ENCODE peak calls at places on chromosomes 4 and X, in five cellular contexts. One of them, this sample, is unnamed.
A peak's percentile ranks its signal among the peaks of the same experiment; 100 is the strongest.

GRCh38 chrX:110338850-110339373 is 19.7 kb upstream of the RTL9 start:
- DNase-seq in breast epithelium: no peak
- DNase-seq in body of pancreas: no peak
- DNase-seq in suprapubic skin: no peak
- DNase-seq in lower leg skin: no peak
- DNase-seq in this sample: no peak

GRCh38 chr4:175109933-175110332 is 191.8 kb downstream of the ADAM29 start:
- DNase-seq in breast epithelium: no peak
- DNase-seq in body of pancreas: peak; percentile 16
- DNase-seq in suprapubic skin: no peak
- DNase-seq in lower leg skin: no peak
- DNase-seq in this sample: no peak

GRCh38 chr4:174210952-174211490 is 72.4 kb downstream of the FBXO8 start:
- DNase-seq in breast epithelium: no peak
- DNase-seq in body of pancreas: no peak
- DNase-seq in suprapubic skin: no peak
- DNase-seq in lower leg skin: no peak
- DNase-seq in this sample: no peak

GRCh38 chr4:151788021-151788420 is 27.2 kb upstream of the GATB start:
- DNase-seq in breast epithelium: no peak
- DNase-seq in body of pancreas: no peak
- DNase-seq in suprapubic skin: no peak
- DNase-seq in lower leg skin: no peak
- DNase-seq in this sample: no peak

GRCh38 chrX:16444353-16444752 is 205.6 kb upstream of the S100G start:
- DNase-seq in breast epithelium: no peak
- DNase-seq in body of pancreas: no peak
- DNase-seq in suprapubic skin: no peak
- DNase-seq in lower leg skin: no peak
- DNase-seq in this sample: no peak

GRCh38 chrX:21683910-21684309 is 25.8 kb upstream of the KLHL34 start:
- DNase-seq in breast epithelium: no peak
- DNase-seq in body of pancreas: no peak
- DNase-seq in suprapubic skin: no peak
- DNase-seq in lower leg skin: no peak
- DNase-seq in this sample: no peak

GRCh38 chr4:181443003-181443402 is 800.2 kb upstream of the TENM3 start:
- DNase-seq in breast epithelium: no peak
- DNase-seq in body of pancreas: no peak
- DNase-seq in suprapubic skin: no peak
- DNase-seq in lower leg skin: no peak
- DNase-seq in this sample: no peak

GRCh38 chr4:55545133-55545532 is 1.6 kb downstream of the CLOCK start:
- DNase-seq in breast epithelium: no peak
- DNase-seq in body of pancreas: no peak
- DNase-seq in suprapubic skin: no peak
- DNase-seq in lower leg skin: no peak
- DNase-seq in this sample: no peak

GRCh38 chr4:53100801-53101581 is 238.9 kb downstream of the RASL11B start:
- DNase-seq in breast epithelium: no peak
- DNase-seq in body of pancreas: no peak
- DNase-seq in suprapubic skin: no peak
- DNase-seq in lower leg skin: no peak
- DNase-seq in this sample: no peak

GRCh38 chr4:39390603-39391002 is 16.1 kb upstream of the KLB start:
- DNase-seq in breast epithelium: no peak
- DNase-seq in body of pancreas: no peak
- DNase-seq in suprapubic skin: no peak
- DNase-seq in lower leg skin: no peak
- DNase-seq in this sample: no peak

GRCh38 chr4:113116414-113117345 is 67.2 kb downstream of the ANK2 start:
- DNase-seq in breast epithelium: no peak
- DNase-seq in body of pancreas: no peak
- DNase-seq in suprapubic skin: no peak
- DNase-seq in lower leg skin: no peak
- DNase-seq in this sample: no peak

GRCh38 chr4:85681194-85681803 is 206.3 kb downstream of the ARHGAP24 start:
- DNase-seq in breast epithelium: no peak
- DNase-seq in body of pancreas: no peak
- DNase-seq in suprapubic skin: no peak
- DNase-seq in lower leg skin: peak; percentile 73
- DNase-seq in this sample: no peak

GRCh38 chr4:64230709-64231310 is 178.4 kb downstream of the TECRL start:
- DNase-seq in breast epithelium: no peak
- DNase-seq in body of pancreas: no peak
- DNase-seq in suprapubic skin: no peak
- DNase-seq in lower leg skin: no peak
- DNase-seq in this sample: no peak

GRCh38 chr4:80897537-80898303 is 132.8 kb upstream of the BMP3 start:
- DNase-seq in breast epithelium: no peak
- DNase-seq in body of pancreas: no peak
- DNase-seq in suprapubic skin: no peak
- DNase-seq in lower leg skin: no peak
- DNase-seq in this sample: no peak

GRCh38 chr4:39036172-39036571 is 4.0 kb upstream of the TMEM156 start:
- DNase-seq in breast epithelium: no peak
- DNase-seq in body of pancreas: no peak
- DNase-seq in suprapubic skin: no peak
- DNase-seq in lower leg skin: no peak
- DNase-seq in this sample: no peak

GRCh38 chrX:21168401-21169160 is 205.6 kb upstream of the CNKSR2 start:
- DNase-seq in breast epithelium: no peak
- DNase-seq in body of pancreas: no peak
- DNase-seq in suprapubic skin: no peak
- DNase-seq in lower leg skin: no peak
- DNase-seq in this sample: no peak

GRCh38 chrX:8820910-8821527 is 19.8 kb upstream of the FAM9A start:
- DNase-seq in breast epithelium: no peak
- DNase-seq in body of pancreas: no peak
- DNase-seq in suprapubic skin: no peak
- DNase-seq in lower leg skin: no peak
- DNase-seq in this sample: no peak

GRCh38 chr4:113212613-113213012 is 163.2 kb downstream of the ANK2 start:
- DNase-seq in breast epithelium: no peak
- DNase-seq in body of pancreas: no peak
- DNase-seq in suprapubic skin: no peak
- DNase-seq in lower leg skin: no peak
- DNase-seq in this sample: no peak

GRCh38 chrX:23662853-23663252 is 4.4 kb upstream of the PRDX4 start:
- DNase-seq in breast epithelium: no peak
- DNase-seq in body of pancreas: no peak
- DNase-seq in suprapubic skin: no peak
- DNase-seq in lower leg skin: no peak
- DNase-seq in this sample: no peak

GRCh38 chrX:1451251-1451675 is 1.4 kb downstream of the ASMTL start:
- DNase-seq in breast epithelium: no peak
- DNase-seq in body of pancreas: no peak
- DNase-seq in suprapubic skin: peak; percentile 52
- DNase-seq in lower leg skin: no peak
- DNase-seq in this sample: no peak

GRCh38 chr4:182745268-182745667 is 171.9 kb downstream of the DCTD start:
- DNase-seq in breast epithelium: no peak
- DNase-seq in body of pancreas: no peak
- DNase-seq in suprapubic skin: no peak
- DNase-seq in lower leg skin: no peak
- DNase-seq in this sample: no peak

GRCh38 chr4:108043536-108043935 is 53.8 kb downstream of the HADH start:
- DNase-seq in breast epithelium: no peak
- DNase-seq in body of pancreas: no peak
- DNase-seq in suprapubic skin: no peak
- DNase-seq in lower leg skin: no peak
- DNase-seq in this sample: no peak

GRCh38 chr4:20618010-20618409 is 82.2 kb upstream of the PACRGL start:
- DNase-seq in breast epithelium: no peak
- DNase-seq in body of pancreas: no peak
- DNase-seq in suprapubic skin: no peak
- DNase-seq in lower leg skin: peak; percentile 42
- DNase-seq in this sample: no peak

GRCh38 chr4:126583509-126583908 is 1049.2 kb upstream of the INTU start:
- DNase-seq in breast epithelium: no peak
- DNase-seq in body of pancreas: no peak
- DNase-seq in suprapubic skin: no peak
- DNase-seq in lower leg skin: no peak
- DNase-seq in this sample: no peak

GRCh38 chrX:129698150-129698549 is 40.6 kb upstream of the XPNPEP2 start:
- DNase-seq in breast epithelium: no peak
- DNase-seq in body of pancreas: no peak
- DNase-seq in suprapubic skin: no peak
- DNase-seq in lower leg skin: no peak
- DNase-seq in this sample: no peak

GRCh38 chr4:142534994-142535393 is 311.1 kb downstream of the INPP4B start:
- DNase-seq in breast epithelium: no peak
- DNase-seq in body of pancreas: no peak
- DNase-seq in suprapubic skin: no peak
- DNase-seq in lower leg skin: no peak
- DNase-seq in this sample: no peak

GRCh38 chrX:15163131-15163530 is 106.8 kb downstream of the ASB9 start:
- DNase-seq in breast epithelium: no peak
- DNase-seq in body of pancreas: no peak
- DNase-seq in suprapubic skin: no peak
- DNase-seq in lower leg skin: no peak
- DNase-seq in this sample: no peak

GRCh38 chr4:128299848-128300247 is 12.2 kb upstream of the PGRMC2 start:
- DNase-seq in breast epithelium: no peak
- DNase-seq in body of pancreas: no peak
- DNase-seq in suprapubic skin: no peak
- DNase-seq in lower leg skin: no peak
- DNase-seq in this sample: no peak

GRCh38 chrX:72031634-72032033 is 100.1 kb downstream of the RTL5 start:
- DNase-seq in breast epithelium: no peak
- DNase-seq in body of pancreas: no peak
- DNase-seq in suprapubic skin: no peak
- DNase-seq in lower leg skin: no peak
- DNase-seq in this sample: no peak

GRCh38 chrX:120244735-120245498 is 5.7 kb upstream of the ZBTB33 start:
- DNase-seq in breast epithelium: peak; percentile 74
- DNase-seq in body of pancreas: peak; percentile 85
- DNase-seq in suprapubic skin: peak; percentile 84
- DNase-seq in lower leg skin: peak; percentile 71
- DNase-seq in this sample: peak; percentile 23

GRCh38 chrX:80812176-80812575 is 2.5 kb upstream of the BRWD3 start:
- DNase-seq in breast epithelium: no peak
- DNase-seq in body of pancreas: no peak
- DNase-seq in suprapubic skin: no peak
- DNase-seq in lower leg skin: peak; percentile 23
- DNase-seq in this sample: no peak

GRCh38 chrX:40058719-40059118 is 39.0 kb downstream of the BCOR start:
- DNase-seq in breast epithelium: no peak
- DNase-seq in body of pancreas: no peak
- DNase-seq in suprapubic skin: no peak
- DNase-seq in lower leg skin: no peak
- DNase-seq in this sample: no peak

DNA sequence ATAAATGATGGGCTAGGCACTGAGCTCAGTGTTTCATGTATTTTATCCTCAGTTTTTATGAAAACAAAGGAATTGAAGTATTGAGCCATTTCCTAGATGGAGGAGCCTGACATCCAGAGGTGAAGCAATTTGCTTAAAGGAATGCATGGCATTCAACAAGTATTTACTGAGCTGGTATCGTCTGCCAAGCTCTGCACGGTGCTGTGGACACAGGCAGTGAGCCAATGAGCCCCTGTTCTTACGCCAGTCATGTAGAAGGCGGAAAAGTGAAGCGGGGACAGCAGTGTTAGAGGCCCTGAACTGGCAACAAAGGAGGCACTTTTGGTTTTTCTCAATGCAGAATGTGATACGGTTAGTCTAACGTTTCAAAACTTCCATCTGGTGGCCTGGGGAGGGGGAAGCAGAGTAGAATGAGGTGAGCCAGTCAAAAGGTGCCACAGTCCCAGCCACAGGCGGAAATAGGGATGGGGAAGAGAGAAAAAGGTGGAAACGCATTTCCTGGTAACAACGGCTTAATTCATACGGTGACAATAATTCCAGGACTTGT is 134.1 kb downstream of the AFAP1 start:
- DNase-seq in breast epithelium: peak; percentile 78
- DNase-seq in body of pancreas: peak; percentile 74
- DNase-seq in suprapubic skin: peak; percentile 77
- DNase-seq in lower leg skin: no peak
- DNase-seq in this sample: peak; percentile 26
- TF ChIP-seq POLR2A in breast epithelium: no peak
- TF ChIP-seq POLR2A in body of pancreas: peak; percentile 5
- TF ChIP-seq POLR2A in suprapubic skin: no peak
- TF ChIP-seq POLR2A in lower leg skin: no peak
- TF ChIP-seq POLR2A in this sample: no peak

GRCh38 chrX:41301438-41301824 is 32.5 kb upstream of the DDX3X start:
- DNase-seq in breast epithelium: no peak
- DNase-seq in body of pancreas: no peak
- DNase-seq in suprapubic skin: no peak
- DNase-seq in lower leg skin: no peak
- DNase-seq in this sample: no peak

GRCh38 chrX:41304178-41304577 is 29.8 kb upstream of the DDX3X start:
- DNase-seq in breast epithelium: no peak
- DNase-seq in body of pancreas: no peak
- DNase-seq in suprapubic skin: no peak
- DNase-seq in lower leg skin: no peak
- DNase-seq in this sample: no peak

GRCh38 chrX:41302293-41302868 is 31.6 kb upstream of the DDX3X start:
- DNase-seq in breast epithelium: peak; percentile 51
- DNase-seq in body of pancreas: no peak
- DNase-seq in suprapubic skin: no peak
- DNase-seq in lower leg skin: no peak
- DNase-seq in this sample: no peak

GRCh38 chrX:41300758-41301437 is 33.1 kb upstream of the DDX3X start:
- DNase-seq in breast epithelium: no peak
- DNase-seq in body of pancreas: no peak
- DNase-seq in suprapubic skin: no peak
- DNase-seq in lower leg skin: peak; percentile 15
- DNase-seq in this sample: no peak

GRCh38 chrX:41303013-41303412 is 30.9 kb upstream of the DDX3X start:
- DNase-seq in breast epithelium: no peak
- DNase-seq in body of pancreas: no peak
- DNase-seq in suprapubic skin: no peak
- DNase-seq in lower leg skin: no peak
- DNase-seq in this sample: no peak
- TF ChIP-seq POLR2A in breast epithelium: no peak
- TF ChIP-seq POLR2A in body of pancreas: no peak
- TF ChIP-seq POLR2A in suprapubic skin: no peak
- TF ChIP-seq POLR2A in lower leg skin: no peak
- TF ChIP-seq POLR2A in this sample: no peak

GRCh38 chr4:6641164-6641970 is 882 bp downstream of the MRFAP1 start:
- DNase-seq in breast epithelium: peak; percentile 54
- DNase-seq in body of pancreas: peak; percentile 51
- DNase-seq in suprapubic skin: peak; percentile 81
- DNase-seq in lower leg skin: peak; percentile 50
- DNase-seq in this sample: no peak
- TF ChIP-seq POLR2A in breast epithelium: no peak
- TF ChIP-seq POLR2A in body of pancreas: no peak
- TF ChIP-seq POLR2A in suprapubic skin: no peak
- TF ChIP-seq POLR2A in lower leg skin: no peak
- TF ChIP-seq POLR2A in this sample: peak; percentile 7

DNA sequence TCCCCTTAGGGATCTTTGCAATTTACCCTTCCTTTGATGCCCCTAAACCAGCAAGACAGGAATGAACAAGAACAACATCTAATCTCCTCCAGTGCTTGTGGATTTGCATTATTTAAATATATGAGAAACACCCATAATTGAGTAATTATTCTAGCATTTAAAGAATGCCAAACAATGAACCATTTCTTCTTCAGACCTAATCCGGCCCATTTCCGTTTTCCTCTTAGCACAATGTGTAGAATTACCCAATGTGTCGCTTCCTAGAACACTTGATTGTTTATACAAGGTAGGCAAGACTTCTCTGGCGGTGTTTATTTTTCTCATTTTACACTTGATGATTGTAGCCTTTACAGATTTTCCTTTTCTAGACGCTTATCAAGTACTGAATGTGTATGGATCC is 43.5 kb downstream of the CLDN34 start:
- DNase-seq in breast epithelium: no peak
- DNase-seq in body of pancreas: no peak
- DNase-seq in suprapubic skin: no peak
- DNase-seq in lower leg skin: no peak
- DNase-seq in this sample: no peak
- TF ChIP-seq POLR2A in breast epithelium: no peak
- TF ChIP-seq POLR2A in body of pancreas: no peak
- TF ChIP-seq POLR2A in suprapubic skin: no peak
- TF ChIP-seq POLR2A in lower leg skin: no peak
- TF ChIP-seq POLR2A in this sample: no peak

This sample was measured in H54.